ENCODE peak calls at places on chromosomes 5 and 9, in ten cellular contexts. U, O, F, D, C, V, I, R, K and Y are unnamed samples.

GRCh38 chr5:30932611-30933010 is 260.9 kb upstream of the CDH6 start:
- DNase-seq in I (no peak), R (no peak), F (no peak), O (no peak), U (no peak), V (no peak), C (no peak), D (no peak), K (no peak), Y (no peak)

GRCh38 chr9:105554042-105554441 is 3.9 kb upstream of the FKTN start:
- DNase-seq in I (no peak), O (no peak), R (no peak), D (no peak), V (no peak), U (no peak), C (no peak), F (no peak), K (no peak), Y (no peak)

GRCh38 chr5:36138900-36139683 is 12.6 kb downstream of the LMBRD2 start:
- DNase-seq in F (no peak), D (no peak), I (no peak), O (no peak), C (no peak), V (no peak), U (peak), K (no peak), R (no peak), Y (no peak)

GRCh38 chr9:126696091-126696763 is 82.5 kb downstream of the LMX1B start:
- DNase-seq in U (no peak), K (no peak), F (peak), V (no peak), O (no peak), I (no peak), R (no peak), C (no peak), D (no peak), Y (no peak)

GRCh38 chr5:180935203-180935602 is 36.2 kb downstream of the BTNL8 start:
- DNase-seq in I (no peak), U (no peak), F (no peak), V (no peak), C (no peak), K (no peak), R (no peak), O (no peak), D (no peak), Y (no peak)

GRCh38 chr9:96513622-96514021 is 63.7 kb downstream of the HABP4 start:
- DNase-seq in O (no peak), C (no peak), F (no peak), K (no peak), I (no peak), V (no peak), U (no peak), D (no peak), R (peak), Y (no peak)

GRCh38 chr9:100111235-100111634 is 12.2 kb downstream of the INVS start:
- DNase-seq in C (peak), I (no peak), K (peak), R (peak), U (peak), O (peak), V (peak), F (no peak), D (peak), Y (peak)

GRCh38 chr9:105359899-105360298 is 87.9 kb upstream of the FSD1L start:
- DNase-seq in I (no peak), O (no peak), D (no peak), U (no peak), C (no peak), F (no peak), K (no peak), V (no peak), R (peak), Y (no peak)

GRCh38 chr5:181207214-181207959 is 2.4 kb upstream of the TRIM7 start:
- DNase-seq in D (peak), U (peak), O (peak), R (peak), F (peak), I (peak), V (peak), K (peak), C (peak), Y (peak)

GRCh38 chr5:97131139-97131710 is 11.2 kb downstream of the LIX1 start:
- DNase-seq in C (no peak), R (peak), F (no peak), I (no peak), O (no peak), V (no peak), D (no peak), U (no peak), K (no peak), Y (peak)

GRCh38 chr9:26950521-26950920 is 3.5 kb upstream of the PLAA start:
- DNase-seq in I (no peak), V (no peak), K (no peak), C (no peak), U (no peak), D (no peak), O (no peak), F (no peak), R (no peak), Y (no peak)

GRCh38 chr5:14742427-14743010 is 78.0 kb downstream of the OTULIN start:
- DNase-seq in F (no peak), U (no peak), V (no peak), C (no peak), D (no peak), O (no peak), R (no peak), K (no peak), I (no peak), Y (no peak)

GRCh38 chr9:70410368-70410767 is 4.1 kb downstream of the KLF9 start:
- DNase-seq in D (no peak), K (no peak), I (no peak), U (peak), V (no peak), F (no peak), O (no peak), C (no peak), R (peak), Y (no peak)
- H3K4me3 ChIP-seq in D (peak), K (peak), I (peak), U (peak), V (peak), F (no peak), O (no peak), C (peak), R (peak), Y (peak)

GRCh38 chr5:11757661-11758060 is 146.6 kb downstream of the CTNND2 start:
- DNase-seq in F (no peak), U (no peak), K (no peak), V (no peak), I (no peak), D (no peak), C (no peak), R (no peak), O (no peak), Y (no peak)
- TF ChIP-seq CTCF in F (no peak), U (no peak), K (no peak), V (no peak), I (no peak), D (no peak), C (no peak), R (no peak), O (no peak), Y (no peak)

DNA sequence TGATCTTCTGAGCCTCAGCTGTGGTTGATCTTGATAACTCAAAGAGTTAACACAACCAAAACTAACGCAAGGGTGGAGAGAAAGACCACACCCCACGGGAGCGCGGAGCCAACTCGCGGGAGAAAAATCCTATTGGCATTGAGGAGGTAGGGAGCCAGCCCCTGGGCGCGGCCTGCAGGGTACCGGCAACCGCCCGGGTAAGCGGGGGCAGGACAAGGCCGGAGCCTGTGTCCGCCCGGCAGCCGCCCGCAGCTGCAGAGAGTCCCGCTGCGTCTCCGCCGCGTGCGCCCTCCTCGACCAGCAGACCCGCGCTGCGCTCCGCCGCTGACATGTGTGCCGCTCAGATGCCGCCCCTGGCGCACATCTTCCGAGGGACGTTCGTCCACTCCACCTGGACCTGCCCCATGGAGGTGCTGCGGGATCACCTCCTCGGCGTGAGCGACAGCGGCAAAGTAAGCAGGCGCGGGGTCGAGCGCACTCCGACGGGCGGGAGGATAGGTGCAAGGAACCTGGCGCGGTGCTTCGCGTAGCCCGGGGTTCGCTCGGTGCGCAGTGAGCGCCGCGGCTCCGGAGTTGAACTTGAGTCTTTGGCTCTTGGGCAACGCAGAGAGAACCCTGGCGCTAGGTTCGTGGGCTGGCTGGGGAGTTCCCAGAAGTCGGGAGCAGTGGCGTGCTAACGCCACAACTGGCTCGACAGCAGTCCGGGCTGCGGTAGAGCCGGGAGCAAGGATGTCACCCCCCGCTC is at the start of gene GDA:
- DNase-seq in C (no peak), O (peak), K (no peak), F (peak), I (no peak), V (peak), D (peak), R (peak), U (peak), Y (no peak)
- H3K4me3 ChIP-seq in C (peak), O (no peak), K (no peak), F (peak), I (no peak), V (peak), D (peak), R (no peak), U (peak), Y (no peak)

GRCh38 chr9:103078581-103078980 is 83.4 kb downstream of the CYLC2 start:
- DNase-seq in K (no peak), D (no peak), O (no peak), V (no peak), C (no peak), I (no peak), R (no peak), U (no peak), F (no peak), Y (no peak)
- TF ChIP-seq CTCF in K (no peak), D (no peak), O (no peak), V (no peak), C (no peak), I (no peak), R (no peak), U (no peak), F (no peak), Y (no peak)

DNA sequence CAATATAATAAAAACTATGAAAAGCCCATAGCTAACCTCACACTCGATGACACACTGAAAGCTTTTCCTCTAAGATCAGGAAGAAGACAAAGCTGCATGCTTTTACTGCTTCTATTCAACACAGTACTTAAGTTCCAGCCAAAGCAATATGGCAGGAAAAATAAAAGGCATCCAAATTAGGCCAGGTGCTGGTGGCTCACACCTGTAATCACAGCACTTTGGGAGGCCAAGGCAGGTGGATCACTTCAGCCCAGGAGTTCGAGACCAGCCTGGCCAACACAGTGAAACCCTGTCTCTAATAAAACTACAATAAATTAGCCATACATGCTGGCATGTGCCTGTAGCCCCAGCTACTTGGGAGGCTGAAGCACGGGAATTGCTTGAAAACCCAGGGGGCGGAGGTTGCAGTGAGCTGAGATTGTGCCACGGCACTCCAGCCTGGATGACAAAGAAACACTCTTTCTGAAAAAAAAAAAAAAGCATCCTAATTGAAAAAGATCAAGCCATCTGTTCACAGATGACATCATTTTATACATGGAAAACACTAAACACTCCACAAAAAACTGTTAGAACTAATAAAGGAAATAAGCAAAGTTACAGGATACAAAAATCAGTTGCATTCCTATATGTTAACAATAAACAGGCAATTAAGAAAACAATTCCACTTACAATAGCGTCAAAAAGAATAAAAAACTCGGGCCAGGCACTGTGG is 17.9 kb downstream of the ZFR start:
- DNase-seq in C (no peak), R (no peak), O (no peak), I (no peak), D (no peak), U (no peak), F (no peak), K (no peak), V (no peak), Y (no peak)
- H3K4me3 ChIP-seq in C (no peak), R (no peak), O (no peak), I (no peak), D (no peak), U (no peak), F (no peak), K (no peak), V (no peak), Y (no peak)

GRCh38 chr9:91843623-91844111 is 106.4 kb downstream of the ROR2 start:
- DNase-seq in V (no peak), R (peak), K (peak), O (peak), F (no peak), U (no peak), D (peak), C (peak), I (no peak), Y (no peak)
- TF ChIP-seq CTCF in V (no peak), R (no peak), K (no peak), O (no peak), F (no peak), U (no peak), D (no peak), C (no peak), I (no peak), Y (no peak)

DNA sequence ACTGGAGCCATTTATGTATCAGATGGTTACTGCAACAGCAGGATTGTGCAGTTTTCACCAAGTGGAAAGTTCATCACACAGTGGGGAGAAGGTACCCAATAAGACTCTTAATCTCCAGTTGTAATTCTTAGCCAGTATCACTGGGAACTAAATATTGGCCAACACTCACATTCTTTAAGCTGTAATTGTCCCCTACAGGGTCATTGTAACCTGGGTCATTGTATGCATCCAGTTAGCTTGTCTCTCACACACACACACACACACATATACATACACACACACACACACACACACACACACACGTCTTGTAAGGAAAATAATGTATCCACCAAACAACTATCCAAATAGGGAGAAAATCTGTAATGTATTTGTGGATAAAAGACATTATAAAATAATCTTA is 113.0 kb downstream of the GIN1 start:
- DNase-seq in K (no peak), C (no peak), R (no peak), D (no peak), F (no peak), U (no peak), I (no peak), V (no peak), O (no peak), Y (no peak)
- H3K4me3 ChIP-seq in K (no peak), C (no peak), R (no peak), D (no peak), F (no peak), U (no peak), I (no peak), V (no peak), O (no peak), Y (no peak)

DNA sequence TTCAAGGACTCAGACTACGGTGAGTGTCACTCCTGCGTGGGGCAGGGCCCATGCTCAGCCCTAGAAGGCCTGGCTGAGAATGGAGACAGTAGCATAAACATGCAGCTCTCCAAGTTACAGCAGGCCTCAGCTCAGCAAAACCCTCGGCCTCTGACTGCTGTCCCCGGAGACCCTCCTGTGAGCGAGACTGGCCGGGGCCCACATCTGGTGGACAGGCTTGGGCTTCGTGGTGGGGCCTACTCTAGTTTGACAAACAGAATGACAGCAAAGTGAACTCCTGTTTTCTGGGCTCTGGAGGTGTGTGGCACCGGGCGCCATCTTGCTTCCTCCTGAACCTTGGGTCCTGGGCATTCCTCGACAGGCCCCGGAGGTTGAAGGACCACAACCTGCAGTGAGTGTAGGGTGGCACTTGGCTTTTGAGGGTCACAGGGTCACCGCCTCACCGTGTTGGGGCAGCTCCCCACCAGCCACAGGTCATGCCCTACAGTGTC is 97.5 kb downstream of the PHF2 start:
- DNase-seq in D (peak), K (peak), C (peak), U (no peak), V (peak), O (peak), I (no peak), F (peak), R (no peak), Y (no peak)
- TF ChIP-seq CTCF in D (no peak), K (no peak), C (no peak), U (no peak), V (no peak), O (no peak), I (no peak), F (no peak), R (no peak), Y (no peak)